ENCODE peak calls at places on chromosomes 4 and X, in six cellular contexts. S is AG10803, Y is cardiac fibroblast, R is tibial artery, O is H9, E is AG09309. W is an unnamed sample.
A peak's percentile ranks its signal among the peaks of the same experiment; 100 is the strongest.

GRCh38 chrX:50941638-50942037 is 31.1 kb downstream of the BMP15 start:
- DNase-seq in S (no peak), Y (no peak), R (no peak), O (peak; percentile 48), E (no peak), W (no peak)

GRCh38 chr4:114366368-114366767 is 232.2 kb upstream of the UGT8 start:
- DNase-seq in S (no peak), Y (no peak), R (no peak), O (no peak), E (no peak), W (no peak)

GRCh38 chr4:75844151-75844662 is 58.0 kb downstream of the PPEF2 start:
- DNase-seq in S (peak; percentile 96), Y (peak; percentile 96), R (no peak), O (no peak), E (peak; percentile 86), W (peak; percentile 69)

GRCh38 chrX:44157293-44157692 is 184.1 kb upstream of the NDP start:
- DNase-seq in S (no peak), Y (no peak), R (peak; percentile 55), O (no peak), E (no peak), W (no peak)

GRCh38 chr4:30671926-30672325 is 48.2 kb upstream of the PCDH7 start:
- DNase-seq in S (no peak), Y (no peak), R (no peak), O (no peak), E (no peak), W (no peak)

GRCh38 chrX:16695079-16695676 is 17.3 kb downstream of the CTPS2 start:
- DNase-seq in S (peak; percentile 36), Y (peak; percentile 58), R (peak; percentile 67), O (peak; percentile 66), E (no peak), W (peak; percentile 57)

GRCh38 chr4:89489338-89489771 is 181.8 kb upstream of the GPRIN3 start:
- DNase-seq in S (no peak), Y (no peak), R (peak; percentile 63), O (peak; percentile 67), E (no peak), W (no peak)

GRCh38 chr4:186037692-186038658 is 31.0 kb upstream of the TLR3 start:
- DNase-seq in S (peak; percentile 83), Y (peak; percentile 91), R (no peak), O (no peak), E (peak; percentile 63), W (peak; percentile 61)

GRCh38 chr4:135508006-135508714 is 1306.6 kb upstream of the PABPC4L start:
- DNase-seq in S (no peak), Y (peak; percentile 50), R (no peak), O (no peak), E (peak; percentile 1), W (no peak)

GRCh38 chr4:7361256-7361655 is 73.5 kb downstream of the PSAPL1 start:
- DNase-seq in S (no peak), Y (no peak), R (no peak), O (no peak), E (no peak), W (no peak)

GRCh38 chrX:41421071-41421729 is 25.9 kb upstream of the NYX start:
- DNase-seq in S (no peak), Y (no peak), R (no peak), O (no peak), E (no peak), W (no peak)

GRCh38 chr4:3073158-3074077 is 920 bp downstream of the HTT-AS start:
- DNase-seq in S (no peak), Y (no peak), R (peak; percentile 70), O (peak; percentile 45), E (no peak), W (peak; percentile 41)

GRCh38 chr4:124433044-124433443 is 279.5 kb downstream of the ANKRD50 start:
- DNase-seq in S (no peak), Y (no peak), R (no peak), O (no peak), E (no peak), W (no peak)

GRCh38 chrX:49187526-49187925 is 1.4 kb upstream of the PRICKLE3 start:
- DNase-seq in S (no peak), Y (no peak), R (no peak), O (no peak), E (no peak), W (no peak)

GRCh38 chr4:3470244-3471097 is 7.4 kb downstream of the DOK7 start:
- DNase-seq in S (no peak), Y (peak; percentile 24), R (no peak), O (no peak), E (no peak), W (no peak)

GRCh38 chr4:146095091-146095690 is 80.3 kb upstream of the LSM6 start:
- DNase-seq in S (peak; percentile 58), Y (peak; percentile 76), R (no peak), O (no peak), E (peak; percentile 18), W (no peak)

GRCh38 chr4:99578679-99579078 is 4.1 kb downstream of the MTTP start:
- DNase-seq in S (no peak), Y (no peak), R (no peak), O (no peak), E (no peak), W (no peak)

GRCh38 chr4:147824884-147825283 is 93.0 kb downstream of the ARHGAP10 start:
- DNase-seq in S (no peak), Y (no peak), R (no peak), O (no peak), E (no peak), W (no peak)

GRCh38 chr4:16505726-16506125 is 279.5 kb upstream of the TAPT1 start:
- DNase-seq in S (peak; percentile 21), Y (peak; percentile 46), R (no peak), O (peak; percentile 61), E (no peak), W (no peak)

GRCh38 chr4:133320576-133321170 is 171.6 kb downstream of the PCDH10 start:
- DNase-seq in S (no peak), Y (peak; percentile 37), R (no peak), O (peak; percentile 40), E (no peak), W (no peak)

GRCh38 chr4:16893141-16893571 is 5.3 kb downstream of the LDB2 start:
- DNase-seq in S (peak; percentile 59), Y (peak; percentile 10), R (no peak), O (no peak), E (no peak), W (no peak)

GRCh38 chr4:71009796-71010588 is 16.5 kb downstream of the DCK start:
- DNase-seq in S (peak; percentile 51), Y (peak; percentile 64), R (no peak), O (no peak), E (no peak), W (peak; percentile 43)

GRCh38 chr4:145808848-145809512 is 129.0 kb downstream of the C4orf51 start:
- DNase-seq in S (no peak), Y (no peak), R (no peak), O (no peak), E (no peak), W (no peak)

GRCh38 chr4:76600447-76600846 is 165.4 kb downstream of the SHROOM3 start:
- DNase-seq in S (no peak), Y (no peak), R (no peak), O (no peak), E (no peak), W (peak; percentile 54)

GRCh38 chr4:138915725-138916124 is 99.9 kb upstream of the NOCT start:
- DNase-seq in S (no peak), Y (no peak), R (no peak), O (no peak), E (no peak), W (no peak)

GRCh38 chrX:54085666-54086065 is 41.4 kb upstream of the PHF8 start:
- DNase-seq in S (no peak), Y (no peak), R (no peak), O (no peak), E (no peak), W (no peak)

GRCh38 chrX:22090181-22090580 is 58.1 kb downstream of the PHEX start:
- DNase-seq in S (peak; percentile 69), Y (peak; percentile 58), R (no peak), O (no peak), E (no peak), W (no peak)

GRCh38 chrX:69493766-69494165 is 10.4 kb upstream of the NALF2 start:
- DNase-seq in S (no peak), Y (no peak), R (no peak), O (no peak), E (no peak), W (no peak)

GRCh38 chrX:150768580-150769190 is 75.5 kb downstream of the MTMR1 start:
- DNase-seq in S (no peak), Y (no peak), R (no peak), O (no peak), E (no peak), W (no peak)

GRCh38 chrX:134025986-134026731 is 40.8 kb upstream of the GPC3 start:
- DNase-seq in S (no peak), Y (no peak), R (no peak), O (peak; percentile 41), E (no peak), W (no peak)

GRCh38 chrX:18210470-18210869 is 10.2 kb downstream of the BEND2 start:
- DNase-seq in S (peak; percentile 1), Y (peak; percentile 0), R (no peak), O (no peak), E (no peak), W (no peak)
- TF ChIP-seq CTCF in S (no peak), Y (no peak), R (peak; percentile 23), O (peak; percentile 53), E (peak; percentile 5), W (peak; percentile 10)

GRCh38 chr4:80321776-80322175 is 13.8 kb upstream of the CFAP299 start:
- DNase-seq in S (no peak), Y (no peak), R (no peak), O (no peak), E (no peak), W (no peak)
- TF ChIP-seq CTCF in S (no peak), Y (no peak), R (no peak), O (peak; percentile 35), E (no peak), W (no peak)

GRCh38 chr4:159191989-159192388 is 89.1 kb downstream of the RAPGEF2 start:
- DNase-seq in S (peak; percentile 59), Y (peak; percentile 58), R (no peak), O (peak; percentile 45), E (peak; percentile 45), W (no peak)
- TF ChIP-seq CTCF in S (peak; percentile 48), Y (peak; percentile 65), R (peak; percentile 10), O (peak; percentile 71), E (peak; percentile 61), W (peak; percentile 53)

GRCh38 chrX:56231706-56232105 is 450 bp upstream of the KLF8 start:
- DNase-seq in S (no peak), Y (no peak), R (no peak), O (peak; percentile 28), E (no peak), W (no peak)

GRCh38 chrX:56232221-56233082 is at the start of gene KLF8:
- DNase-seq in S (no peak), Y (no peak), R (peak; percentile 84), O (peak; percentile 77), E (no peak), W (no peak)

GRCh38 chrX:56233100-56233499 is 944 bp downstream of the KLF8 start:
- DNase-seq in S (no peak), Y (no peak), R (no peak), O (peak; percentile 26), E (no peak), W (no peak)

GRCh38 chrX:56228914-56229313 is 3.2 kb upstream of the KLF8 start:
- DNase-seq in S (no peak), Y (no peak), R (peak; percentile 66), O (peak; percentile 33), E (no peak), W (no peak)

GRCh38 chrX:56233682-56234081 is 1.5 kb downstream of the KLF8 start:
- DNase-seq in S (peak; percentile 5), Y (peak; percentile 5), R (peak; percentile 88), O (peak; percentile 84), E (no peak), W (peak; percentile 26)
- TF ChIP-seq CTCF in S (no peak), Y (no peak), R (no peak), O (peak; percentile 42), E (no peak), W (no peak)

W was measured in Caco-2.